ENCODE peak calls at places on chromosomes 6 and 20, in seven cellular contexts. L is Calu3; Z is CD8-positive, alpha-beta T cell; E is AG09319; K is HFF-Myc; O is hepatocyte; C is neural crest cell. B is an unnamed sample.

GRCh38 chr6:133502451-133503259 is 261.5 kb downstream of the EYA4 start:
- DNase-seq in E (peak), C (no peak), O (peak), L (no peak), K (no peak), Z (no peak), B (no peak)

GRCh38 chr6:87820343-87820984 is 118.4 kb upstream of the AKIRIN2 start:
- DNase-seq in C (no peak), E (no peak), K (no peak), O (peak), Z (no peak), L (no peak), B (no peak)

GRCh38 chr6:28207244-28208179 is 17.6 kb upstream of the ZSCAN9 start:
- DNase-seq in C (peak), O (peak), L (no peak), E (no peak), K (no peak), Z (no peak), B (no peak)

GRCh38 chr20:47330933-47331708 is 25.4 kb downstream of the ZMYND8 start:
- DNase-seq in C (no peak), K (peak), Z (no peak), E (no peak), O (peak), L (no peak), B (no peak)

GRCh38 chr6:24584390-24584735 is 61.6 kb downstream of the KIAA0319 start:
- DNase-seq in O (no peak), K (no peak), Z (no peak), E (no peak), C (no peak), L (no peak), B (no peak)

GRCh38 chr6:133198725-133199124 is 42.4 kb upstream of the EYA4 start:
- DNase-seq in E (no peak), Z (no peak), L (no peak), K (no peak), C (no peak), O (no peak), B (no peak)

GRCh38 chr6:68876792-68877493 is 241.9 kb downstream of the ADGRB3 start:
- DNase-seq in L (no peak), C (no peak), E (no peak), Z (no peak), O (peak), K (no peak), B (no peak)

GRCh38 chr6:32625137-32625536 is 12.1 kb upstream of the HLA-DQA1 start:
- DNase-seq in L (no peak), E (no peak), K (no peak), Z (no peak), C (no peak), O (no peak), B (no peak)

GRCh38 chr6:111591370-111591900 is 14.2 kb downstream of the TRAF3IP2 start:
- DNase-seq in K (peak), C (no peak), Z (no peak), E (peak), L (peak), O (peak), B (no peak)

GRCh38 chr20:18056174-18057105 is 1.3 kb downstream of the OVOL2 start:
- DNase-seq in Z (no peak), K (no peak), E (no peak), O (peak), C (no peak), L (peak), B (no peak)

GRCh38 chr6:157281570-157281969 is 41.7 kb downstream of the TMEM242 start:
- DNase-seq in L (peak), C (no peak), Z (no peak), O (no peak), K (no peak), E (no peak), B (no peak)

GRCh38 chr20:51763965-51764602 is 4.1 kb downstream of the ATP9A start:
- DNase-seq in L (no peak), C (no peak), Z (no peak), K (no peak), E (no peak), O (no peak), B (no peak)

GRCh38 chr6:27575594-27576361 is 102.9 kb upstream of the ZNF184 start:
- DNase-seq in K (no peak), L (no peak), Z (no peak), O (no peak), C (no peak), E (no peak), B (no peak)

GRCh38 chr6:121794630-121795029 is 359.2 kb downstream of the GJA1 start:
- DNase-seq in E (peak), Z (no peak), O (peak), L (peak), K (peak), C (no peak), B (no peak)

GRCh38 chr20:61117725-61118124 is 134.3 kb upstream of the CDH4 start:
- DNase-seq in Z (no peak), L (peak), K (no peak), C (no peak), O (peak), E (no peak), B (no peak)

GRCh38 chr6:114997813-114998292 is 655.0 kb upstream of the HS3ST5 start:
- DNase-seq in L (no peak), O (no peak), Z (no peak), C (no peak), K (no peak), E (no peak), B (no peak)

GRCh38 chr6:101607286-101607685 is 213.8 kb downstream of the GRIK2 start:
- DNase-seq in O (no peak), C (no peak), L (no peak), E (no peak), K (no peak), Z (no peak), B (no peak)

GRCh38 chr20:62595491-62595890 is 46.8 kb upstream of the SLCO4A1 start:
- DNase-seq in K (no peak), L (peak), O (peak), Z (no peak), E (no peak), C (no peak), B (no peak)

GRCh38 chr6:21613809-21614208 is 20.3 kb downstream of the SOX4 start:
- DNase-seq in C (no peak), O (no peak), E (no peak), Z (no peak), K (no peak), L (no peak), B (no peak)

GRCh38 chr6:125154184-125155135 is 887 bp downstream of the TPD52L1 start:
- DNase-seq in E (no peak), Z (no peak), L (peak), K (no peak), O (peak), C (peak), B (peak)

GRCh38 chr6:20932284-20932683 is 398.0 kb downstream of the CDKAL1 start:
- DNase-seq in O (no peak), K (no peak), E (no peak), Z (no peak), C (no peak), L (no peak), B (no peak)

GRCh38 chr20:38591484-38592410 is 9.9 kb upstream of the ARHGAP40 start:
- DNase-seq in C (no peak), Z (no peak), E (no peak), K (no peak), O (no peak), L (no peak), B (no peak)

GRCh38 chr6:82022614-82023102 is 224.9 kb downstream of the IBTK start:
- DNase-seq in L (peak), C (no peak), K (peak), E (no peak), O (peak), Z (no peak), B (no peak)

GRCh38 chr20:42041000-42041565 is 422.9 kb upstream of the CHD6 start:
- DNase-seq in O (peak), Z (no peak), K (no peak), E (no peak), L (no peak), C (no peak), B (no peak)

GRCh38 chr6:90940812-90941481 is 354.1 kb upstream of the MAP3K7 start:
- DNase-seq in K (peak), O (peak), L (no peak), C (no peak), E (no peak), Z (no peak), B (no peak)

GRCh38 chr20:62624719-62625455 is 17.4 kb upstream of the SLCO4A1 start:
- DNase-seq in L (no peak), O (no peak), K (no peak), Z (no peak), C (no peak), E (no peak), B (no peak)

GRCh38 chr6:158329531-158329930 is 17.3 kb downstream of the TULP4 start:
- DNase-seq in C (no peak), L (no peak), Z (no peak), E (no peak), O (no peak), K (no peak), B (no peak)

DNA sequence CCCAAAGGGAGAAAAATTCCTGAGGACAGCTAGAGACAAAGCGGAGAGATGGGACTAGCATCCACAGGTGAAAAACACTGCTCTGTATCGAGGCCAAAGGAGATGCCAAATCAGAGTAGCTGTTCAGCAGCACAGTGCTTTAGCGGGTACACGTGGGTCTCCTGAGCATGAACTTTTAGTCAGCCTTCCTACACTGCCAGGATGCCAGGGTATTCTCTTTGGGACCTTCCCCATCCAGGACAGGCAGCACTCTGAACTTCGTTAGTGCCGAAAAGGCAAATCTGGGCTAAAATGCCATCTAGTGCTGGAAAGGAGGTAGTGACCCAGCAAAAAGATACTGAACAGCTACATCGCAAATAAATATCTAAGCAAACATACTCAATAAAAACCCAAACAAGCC is 64.9 kb downstream of the C6orf58 start:
- DNase-seq in Z (no peak), C (peak), O (peak), K (peak), E (no peak), L (peak), B (no peak)
- TF ChIP-seq CTCF in Z (peak), C (peak), O (peak), K (peak), E (peak), L (peak), B (peak)

DNA sequence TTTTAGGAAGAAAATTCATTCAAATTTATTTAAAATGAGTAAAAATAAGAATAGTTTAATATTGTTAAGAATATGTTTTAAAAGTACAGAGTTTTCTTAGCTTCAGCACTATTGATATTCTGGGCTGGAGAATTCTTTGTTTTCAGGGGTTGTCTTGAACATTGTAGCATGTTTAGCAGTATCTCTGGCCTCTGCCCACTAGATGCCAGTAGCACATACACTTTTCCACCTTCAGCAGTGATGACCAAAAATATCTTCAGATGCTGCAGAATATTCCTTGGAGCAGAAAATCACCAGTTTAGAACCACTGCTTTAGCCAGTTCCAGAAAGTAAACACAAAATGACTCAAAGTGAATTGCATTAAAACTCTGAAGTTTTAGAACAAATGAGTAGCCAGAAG is 19.4 kb upstream of the SDHAF4 start:
- DNase-seq in L (no peak), O (peak), Z (no peak), K (no peak), E (no peak), C (no peak), B (no peak)
- TF ChIP-seq CTCF in L (no peak), O (peak), Z (no peak), K (peak), E (peak), C (peak), B (peak)

GRCh38 chr6:46376562-46376969 is 114.7 kb downstream of the RCAN2 start:
- DNase-seq in Z (no peak), K (no peak), L (no peak), C (no peak), E (no peak), O (no peak), B (no peak)

GRCh38 chr6:46368137-46368536 is 123.1 kb downstream of the RCAN2 start:
- DNase-seq in K (no peak), L (no peak), Z (no peak), E (no peak), O (no peak), C (no peak), B (no peak)

GRCh38 chr6:46366190-46366900 is 124.9 kb downstream of the RCAN2 start:
- DNase-seq in C (no peak), K (no peak), O (no peak), E (no peak), L (no peak), Z (no peak), B (no peak)

GRCh38 chr6:46367365-46367764 is 123.9 kb downstream of the RCAN2 start:
- DNase-seq in E (no peak), Z (no peak), L (no peak), C (no peak), O (no peak), K (no peak), B (no peak)

DNA sequence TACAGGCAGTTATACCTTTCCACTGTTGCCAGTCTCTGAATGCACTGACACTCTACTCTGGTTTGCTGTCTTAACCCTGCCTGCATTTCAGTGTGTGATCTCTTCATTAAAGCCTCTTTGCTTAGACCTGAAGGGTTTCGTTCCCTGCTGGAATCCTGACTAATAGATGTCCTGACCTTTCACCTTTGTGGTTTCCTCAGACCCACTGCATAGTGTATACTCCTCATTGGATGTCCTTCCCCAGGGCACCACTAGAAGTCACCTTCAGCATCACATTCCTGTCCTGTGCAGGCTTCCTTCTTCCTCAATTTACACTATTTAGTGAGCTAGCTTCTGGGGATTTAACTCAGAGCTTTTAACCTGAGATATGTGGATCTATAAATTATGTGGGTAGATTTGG is 120.6 kb downstream of the RCAN2 start:
- DNase-seq in L (no peak), E (no peak), O (no peak), Z (no peak), K (peak), C (no peak), B (no peak)
- TF ChIP-seq CTCF in L (no peak), E (no peak), O (no peak), Z (no peak), K (no peak), C (no peak), B (no peak)

GRCh38 chr20:3890410-3890751 is 1.2 kb downstream of the PANK2 start:
- DNase-seq in Z (no peak), E (no peak), C (no peak), L (no peak), K (peak), O (no peak), B (no peak)

GRCh38 chr20:3890999-3891929 is 2.1 kb downstream of the PANK2 start:
- DNase-seq in Z (no peak), K (no peak), E (no peak), L (no peak), O (no peak), C (no peak), B (no peak)

GRCh38 chr20:3887870-3888614 is 1.1 kb upstream of the PANK2 start:
- DNase-seq in K (no peak), L (no peak), C (no peak), O (no peak), Z (no peak), E (no peak), B (no peak)

GRCh38 chr20:3889489-3890409 is 562 bp downstream of the PANK2 start:
- DNase-seq in C (peak), Z (peak), O (peak), E (no peak), K (no peak), L (peak), B (peak)

GRCh38 chr20:3888622-3889488 is at the start of gene PANK2:
- DNase-seq in Z (peak), K (peak), L (peak), E (peak), C (peak), O (peak), B (peak)
- TF ChIP-seq CTCF in Z (no peak), K (no peak), L (no peak), E (peak), C (peak), O (peak), B (peak)

GRCh38 chr20:56171087-56172012 is 77.2 kb upstream of the MC3R start:
- DNase-seq in Z (no peak), L (no peak), E (no peak), O (peak), K (no peak), C (no peak), B (no peak)
- TF ChIP-seq CTCF in Z (no peak), L (no peak), E (no peak), O (peak), K (no peak), C (no peak), B (no peak)

GRCh38 chr20:45080867-45081616 is 19.9 kb downstream of the KCNS1 start:
- DNase-seq in K (no peak), O (no peak), Z (no peak), L (peak), C (no peak), E (no peak), B (no peak)
- TF ChIP-seq CTCF in K (peak), O (peak), Z (peak), L (peak), C (peak), E (peak), B (peak)

GRCh38 chr20:49508435-49509199 is 26.1 kb upstream of the KCNB1 start:
- DNase-seq in K (peak), E (no peak), L (peak), Z (no peak), O (peak), C (peak), B (no peak)
- TF ChIP-seq CTCF in K (no peak), E (peak), L (peak), Z (peak), O (peak), C (peak), B (peak)

DNA sequence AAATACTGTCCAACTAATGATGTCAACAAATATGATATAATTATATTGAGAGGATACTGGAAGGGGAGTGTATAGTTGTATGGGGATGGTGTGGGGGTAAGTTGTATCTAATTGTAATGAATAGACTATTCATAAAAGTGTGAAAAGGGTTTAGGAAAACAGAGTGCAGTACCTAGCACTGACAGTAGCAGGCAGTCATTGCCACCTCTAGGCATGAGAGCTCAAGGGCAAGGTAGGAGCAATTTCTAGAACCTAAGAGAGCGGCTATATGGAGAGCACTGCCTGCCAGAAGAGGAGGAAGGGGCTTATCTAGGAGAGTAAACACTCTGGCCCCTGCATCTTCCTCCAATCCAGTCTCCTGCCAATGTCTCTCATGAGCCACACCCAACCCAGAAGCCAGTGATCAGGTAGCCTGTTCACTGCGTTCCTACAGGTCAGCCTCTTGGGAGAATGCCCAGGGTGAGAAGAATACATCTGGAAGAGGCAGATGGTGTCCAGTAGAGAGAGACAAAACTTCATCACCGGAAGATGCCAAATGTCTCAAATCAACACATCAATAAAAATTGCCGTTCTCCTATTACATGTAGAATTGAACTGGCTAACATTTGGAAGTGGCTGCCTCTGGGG is 200.0 kb downstream of the LY86 start:
- DNase-seq in C (no peak), L (no peak), K (no peak), O (no peak), Z (peak), E (no peak), B (no peak)
- TF ChIP-seq CTCF in C (peak), L (no peak), K (peak), O (peak), Z (peak), E (peak), B (peak)

B was measured in progenitor cell of endocrine pancreas.